ENCODE peak calls at places on chromosomes 5 and 9, in ten cellular contexts. E, G, V, H, A, J, Z, M, Q and C are unnamed samples.

GRCh38 chr9:136759436-136760325 is 1.6 kb upstream of the LCN8 start:
- DNase-seq in V (no peak), G (no peak), J (no peak), E (no peak), M (no peak), Z (no peak), H (no peak), A (no peak), Q (no peak), C (no peak)

GRCh38 chr5:125323613-125324012 is 577.2 kb upstream of the ZNF608 start:
- DNase-seq in E (no peak), Q (no peak), J (no peak), Z (no peak), A (no peak), M (no peak), G (no peak), V (no peak), H (no peak), C (no peak)

GRCh38 chr9:111020594-111020993 is 17.7 kb downstream of the LPAR1 start:
- DNase-seq in V (no peak), A (peak; percentile 13), Q (no peak), H (no peak), Z (no peak), J (no peak), E (no peak), G (no peak), M (no peak), C (no peak)

GRCh38 chr9:84107081-84107480 is 126.5 kb downstream of the RMI1 start:
- DNase-seq in J (no peak), Q (no peak), G (no peak), A (no peak), M (no peak), V (no peak), H (no peak), E (no peak), Z (no peak), C (no peak)

GRCh38 chr5:5436206-5436765 is 13.8 kb downstream of the ICE1 start:
- DNase-seq in J (no peak), E (no peak), Q (no peak), M (no peak), H (no peak), V (no peak), Z (no peak), G (no peak), A (no peak), C (no peak)

GRCh38 chr5:132760043-132760420 is 12.8 kb downstream of the CCNI2 start:
- DNase-seq in A (no peak), E (peak; percentile 52), Q (no peak), M (no peak), Z (no peak), H (no peak), G (no peak), V (no peak), J (no peak), C (no peak)

GRCh38 chr5:106080540-106080939 is 1590.2 kb downstream of the EFNA5 start:
- DNase-seq in H (no peak), Q (no peak), A (no peak), J (no peak), V (no peak), M (no peak), Z (no peak), G (no peak), E (no peak), C (no peak)

GRCh38 chr9:76161546-76161945 is 232.7 kb downstream of the RFK start:
- DNase-seq in J (no peak), V (no peak), Q (no peak), Z (no peak), E (no peak), H (peak; percentile 68), M (peak; percentile 81), G (no peak), A (no peak), C (no peak)

GRCh38 chr9:34611251-34611810 is 566 bp downstream of the RPP25L start:
- DNase-seq in H (no peak), Q (no peak), E (no peak), M (no peak), G (no peak), A (no peak), Z (no peak), V (no peak), J (no peak), C (no peak)

GRCh38 chr5:153447534-153447933 is 42.9 kb upstream of the GRIA1 start:
- DNase-seq in E (no peak), Z (no peak), A (no peak), J (no peak), M (no peak), H (no peak), Q (no peak), V (no peak), G (no peak), C (no peak)

GRCh38 chr9:124122321-124122720 is 110.8 kb downstream of the LHX2 start:
- DNase-seq in Q (no peak), Z (no peak), V (no peak), J (no peak), A (no peak), E (no peak), H (no peak), M (no peak), G (no peak), C (no peak)

GRCh38 chr9:115986508-115986907 is 167.1 kb upstream of the PAPPA start:
- DNase-seq in J (no peak), Q (no peak), H (no peak), A (no peak), E (no peak), Z (no peak), G (no peak), M (no peak), V (no peak), C (no peak)

GRCh38 chr5:74865799-74866652 is at the start of gene FAM169A:
- DNase-seq in M (no peak), A (peak; percentile 66), G (peak; percentile 8), Q (peak; percentile 31), E (peak; percentile 80), H (peak; percentile 74), J (peak; percentile 15), V (peak; percentile 63), Z (peak; percentile 46), C (peak; percentile 60)

GRCh38 chr9:106017198-106017740 is 322.9 kb downstream of the TMEM38B start:
- DNase-seq in J (no peak), Z (no peak), V (no peak), G (no peak), A (no peak), M (no peak), E (no peak), H (no peak), Q (no peak), C (no peak)

GRCh38 chr5:181217805-181218065 is 5.3 kb upstream of the TRIM41 start:
- DNase-seq in Z (no peak), J (no peak), A (no peak), H (no peak), V (no peak), E (peak; percentile 81), G (no peak), M (no peak), Q (no peak), C (no peak)

GRCh38 chr5:54883374-54884194 is 101.8 kb downstream of the ESM1 start:
- DNase-seq in M (no peak), G (no peak), H (peak; percentile 83), V (peak; percentile 22), A (peak; percentile 68), J (no peak), E (no peak), Q (no peak), Z (no peak), C (no peak)

GRCh38 chr5:116135344-116135743 is 50.5 kb downstream of the COMMD10 start:
- DNase-seq in E (peak; percentile 61), H (no peak), Z (no peak), Q (no peak), A (no peak), J (no peak), M (no peak), G (no peak), V (no peak), C (no peak)

GRCh38 chr9:109482391-109482916 is 15.7 kb downstream of the PTPN3 start:
- DNase-seq in G (peak; percentile 62), Q (peak; percentile 44), Z (no peak), V (no peak), J (no peak), H (no peak), A (peak; percentile 58), E (no peak), M (no peak), C (peak; percentile 72)

GRCh38 chr9:71793386-71794105 is 25.2 kb upstream of the CEMIP2 start:
- DNase-seq in M (peak; percentile 13), Z (peak; percentile 11), G (peak; percentile 60), E (no peak), J (no peak), A (peak; percentile 94), H (peak; percentile 95), Q (peak; percentile 46), V (no peak), C (peak; percentile 79)